ENCODE peak calls at places on chromosome X, in nine cellular contexts. A is suprapubic skin, Q is HepG2, D is H1, J is lower leg skin, V is right lobe of liver, F is adrenal gland, O is prostate gland, L is upper lobe of left lung. P is an unnamed sample.

GRCh38 chrX:30283456-30284200 is 25.6 kb downstream of the NR0B1 start:
- DNase-seq in A (no peak), Q (peak; percentile 22), D (no peak), J (no peak), V (no peak), F (peak; percentile 59), O (no peak), L (no peak), P (peak; percentile 5)

GRCh38 chrX:21412883-21413282 is 38.7 kb downstream of the CNKSR2 start:
- DNase-seq in A (no peak), Q (no peak), D (no peak), J (no peak), V (no peak), F (no peak), O (no peak), L (no peak), P (no peak)

GRCh38 chrX:133587818-133588217 is 172.5 kb upstream of the GPC4 start:
- DNase-seq in A (no peak), Q (no peak), D (no peak), J (no peak), V (no peak), F (no peak), O (no peak), L (no peak), P (no peak)

GRCh38 chrX:76617020-76617419 is 189.5 kb downstream of the MAGEE1 start:
- DNase-seq in A (no peak), Q (no peak), D (no peak), J (no peak), V (no peak), F (no peak), O (no peak), L (no peak), P (no peak)

GRCh38 chrX:56233100-56233499 is 944 bp downstream of the KLF8 start:
- DNase-seq in A (no peak), Q (no peak), D (no peak), J (no peak), V (no peak), F (no peak), O (no peak), L (no peak), P (no peak)

GRCh38 chrX:30652527-30653414 is 452 bp upstream of the GK start:
- DNase-seq in A (peak; percentile 95), Q (peak; percentile 85), D (peak; percentile 69), J (peak; percentile 98), V (peak; percentile 96), F (peak; percentile 98), O (peak; percentile 92), L (peak; percentile 99), P (peak; percentile 50)

GRCh38 chrX:105658136-105658535 is 164.2 kb upstream of the NRK start:
- DNase-seq in A (no peak), Q (no peak), D (no peak), J (no peak), V (no peak), F (no peak), O (no peak), L (no peak), P (no peak)

GRCh38 chrX:54043084-54043483 is 1.2 kb downstream of the PHF8 start:
- DNase-seq in A (no peak), Q (no peak), D (no peak), J (no peak), V (no peak), F (no peak), O (no peak), L (no peak), P (no peak)

GRCh38 chrX:53882331-53882730 is 161.9 kb downstream of the PHF8 start:
- DNase-seq in A (no peak), Q (peak; percentile 86), D (no peak), J (no peak), V (no peak), F (no peak), O (no peak), L (no peak), P (peak; percentile 1)

GRCh38 chrX:40094041-40094899 is 3.5 kb downstream of the BCOR start:
- DNase-seq in A (no peak), Q (no peak), D (no peak), J (peak; percentile 90), V (peak; percentile 68), F (peak; percentile 86), O (peak; percentile 46), L (peak; percentile 84), P (no peak)

GRCh38 chrX:40093586-40093985 is 4.2 kb downstream of the BCOR start:
- DNase-seq in A (no peak), Q (no peak), D (no peak), J (no peak), V (no peak), F (no peak), O (no peak), L (no peak), P (no peak)

GRCh38 chrX:40090961-40091360 is 6.8 kb downstream of the BCOR start:
- DNase-seq in A (no peak), Q (no peak), D (no peak), J (no peak), V (no peak), F (no peak), O (no peak), L (no peak), P (no peak)

GRCh38 chrX:40091691-40092421 is 5.9 kb downstream of the BCOR start:
- DNase-seq in A (no peak), Q (no peak), D (no peak), J (no peak), V (peak; percentile 16), F (no peak), O (peak; percentile 21), L (peak; percentile 66), P (no peak)

GRCh38 chrX:40092808-40093435 is 4.8 kb downstream of the BCOR start:
- DNase-seq in A (no peak), Q (no peak), D (no peak), J (no peak), V (no peak), F (no peak), O (no peak), L (no peak), P (no peak)
- TF ChIP-seq POLR2A in A (no peak), Q (no peak), D (peak; percentile 67), J (no peak), V (no peak), F (no peak), O (no peak), L (no peak), P (no peak)

GRCh38 chrX:123860506-123860840 is 620 bp downstream of the XIAP start:
- DNase-seq in A (no peak), Q (peak; percentile 29), D (no peak), J (no peak), V (no peak), F (no peak), O (peak; percentile 8), L (no peak), P (no peak)
- TF ChIP-seq POLR2A in A (no peak), Q (no peak), D (no peak), J (no peak), V (peak; percentile 45), F (peak; percentile 8), O (no peak), L (no peak), P (no peak)

DNA sequence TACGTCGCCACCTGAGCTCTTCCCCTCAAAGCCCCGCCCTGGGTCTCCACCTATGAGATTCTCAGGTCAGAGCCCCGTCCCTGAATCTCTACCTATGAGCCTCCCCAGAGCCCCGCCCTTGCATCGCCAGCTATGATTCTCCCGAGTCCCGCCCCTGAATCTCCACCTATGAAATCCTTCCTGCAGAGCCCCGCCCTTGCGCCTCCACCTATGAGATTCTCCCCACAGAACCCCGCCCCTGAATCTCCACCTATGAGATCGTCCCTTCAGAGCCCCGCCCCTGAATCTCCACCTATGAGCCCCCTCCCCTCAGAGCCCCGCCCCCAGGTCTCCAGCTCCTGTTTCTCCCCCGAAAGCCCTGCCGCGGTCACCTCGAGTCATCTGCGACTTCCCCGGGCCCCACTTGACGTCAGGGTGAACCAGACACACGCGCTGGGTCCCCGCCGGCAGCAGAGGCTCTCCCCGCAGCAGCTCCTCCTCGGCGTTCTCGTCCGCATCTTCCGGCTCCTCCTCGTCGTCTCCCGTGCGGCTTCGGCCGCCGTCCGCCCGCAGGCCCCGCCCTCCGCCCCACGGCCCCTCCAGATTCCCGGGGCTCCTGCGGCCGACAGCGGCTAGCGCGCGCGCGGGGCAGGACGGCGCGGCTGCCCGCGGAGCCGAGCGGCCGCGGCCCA is 393 bp downstream of the GTPBP6 start:
- DNase-seq in A (peak; percentile 100), Q (peak; percentile 98), D (peak; percentile 99), J (peak; percentile 99), V (peak; percentile 98), F (peak; percentile 100), O (peak; percentile 99), L (no peak), P (peak; percentile 78)
- TF ChIP-seq POLR2A in A (peak; percentile 59), Q (no peak), D (peak; percentile 55), J (no peak), V (peak; percentile 62), F (peak; percentile 67), O (peak; percentile 59), L (peak; percentile 68), P (no peak)

GRCh38 chrX:118973389-118974087 is 880 bp upstream of the LONRF3 start:
- DNase-seq in A (peak; percentile 77), Q (no peak), D (no peak), J (peak; percentile 88), V (peak; percentile 24), F (peak; percentile 53), O (no peak), L (peak; percentile 50), P (no peak)

GRCh38 chrX:118975831-118976598 is 1.6 kb downstream of the LONRF3 start:
- DNase-seq in A (peak; percentile 86), Q (peak; percentile 69), D (no peak), J (peak; percentile 97), V (peak; percentile 82), F (peak; percentile 91), O (peak; percentile 25), L (peak; percentile 96), P (peak; percentile 74)

GRCh38 chrX:118976599-118977340 is 2.4 kb downstream of the LONRF3 start:
- DNase-seq in A (peak; percentile 76), Q (no peak), D (no peak), J (peak; percentile 89), V (peak; percentile 68), F (peak; percentile 71), O (peak; percentile 6), L (peak; percentile 91), P (peak; percentile 76)

GRCh38 chrX:118974908-118975671 is 672 bp downstream of the LONRF3 start:
- DNase-seq in A (peak; percentile 74), Q (peak; percentile 27), D (no peak), J (peak; percentile 86), V (peak; percentile 59), F (peak; percentile 60), O (peak; percentile 6), L (peak; percentile 90), P (no peak)

DNA sequence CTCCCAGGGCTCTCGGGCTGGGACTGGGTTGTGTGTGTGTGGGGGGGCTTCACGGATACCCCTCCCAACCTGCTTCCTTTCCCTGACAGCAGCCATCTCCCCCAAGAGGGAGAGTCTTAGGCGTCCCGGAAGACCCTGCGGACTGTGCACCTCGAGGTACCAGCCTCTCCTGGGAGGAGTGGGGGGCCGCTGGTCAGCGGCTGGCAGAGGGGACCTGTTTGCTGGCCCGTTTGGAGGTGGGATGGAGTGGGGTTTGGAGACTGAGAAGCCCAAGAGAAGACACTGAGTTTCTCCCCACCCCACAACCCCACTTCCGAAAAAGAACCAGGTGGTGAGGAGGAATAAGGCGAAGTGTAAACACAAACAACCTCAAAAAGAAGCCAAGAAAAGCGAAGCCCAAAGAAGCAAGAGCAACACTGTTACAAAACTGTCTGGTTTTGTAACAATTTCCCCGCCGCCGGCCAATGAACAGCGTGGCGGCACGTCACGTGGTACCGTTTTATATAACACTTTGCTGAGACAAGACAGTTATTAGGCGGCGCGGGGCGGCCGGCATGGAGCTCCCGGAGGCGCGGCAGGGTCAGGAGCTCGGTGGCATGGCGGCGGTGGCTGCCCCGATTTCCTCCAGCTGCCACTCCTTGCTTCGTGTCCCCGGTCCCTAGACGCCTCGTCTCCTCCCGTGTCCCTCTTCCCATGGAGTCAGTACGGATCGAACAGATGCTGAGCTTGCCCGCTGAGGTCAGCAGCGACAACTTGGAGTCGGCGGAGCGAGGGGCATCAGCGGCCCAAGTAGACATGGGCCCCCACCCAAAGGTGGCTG is at the start of gene LONRF3:
- DNase-seq in A (peak; percentile 90), Q (peak; percentile 58), D (no peak), J (peak; percentile 97), V (peak; percentile 81), F (peak; percentile 91), O (peak; percentile 68), L (peak; percentile 92), P (no peak)
- TF ChIP-seq POLR2A in A (peak; percentile 63), Q (peak; percentile 81), D (no peak), J (no peak), V (peak; percentile 94), F (peak; percentile 90), O (peak; percentile 79), L (peak; percentile 90), P (no peak)

P was measured in H54.